ENCODE peak calls at places on chromosomes 13 and 19, in eight cellular contexts. W is RWPE1, R is cardiac muscle cell, S is Caco-2, J is osteoblast, Y is left lung, H is dorsolateral prefrontal cortex, O is ovary. M is an unnamed sample.

GRCh38 chr19:3108775-3109174 is 14.6 kb downstream of the GNA11 start:
- DNase-seq in W (no peak), R (peak; percentile 68), S (peak; percentile 70), J (peak; percentile 99), Y (no peak), H (no peak), O (peak; percentile 63), M (peak; percentile 92)

GRCh38 chr19:16461630-16462051 is 10.1 kb downstream of the EPS15L1 start:
- DNase-seq in W (no peak), R (no peak), S (no peak), J (no peak), Y (no peak), H (no peak), O (no peak), M (no peak)

GRCh38 chr13:95121516-95121915 is 179.7 kb downstream of the ABCC4 start:
- DNase-seq in W (no peak), R (no peak), S (no peak), J (no peak), Y (no peak), H (no peak), O (no peak), M (no peak)

GRCh38 chr13:38514575-38514974 is 164.9 kb downstream of the UFM1 start:
- DNase-seq in W (no peak), R (no peak), S (no peak), J (no peak), Y (no peak), H (no peak), O (no peak), M (no peak)

GRCh38 chr19:2770055-2771013 is 12.7 kb downstream of the SGTA start:
- DNase-seq in W (no peak), R (peak; percentile 77), S (no peak), J (no peak), Y (no peak), H (no peak), O (peak; percentile 71), M (no peak)

GRCh38 chr19:48372904-48373303 is 8.7 kb downstream of the SYNGR4 start:
- DNase-seq in W (no peak), R (no peak), S (no peak), J (no peak), Y (no peak), H (peak; percentile 74), O (no peak), M (no peak)

GRCh38 chr13:50124536-50125305 is 109.5 kb downstream of the KCNRG start:
- DNase-seq in W (peak; percentile 98), R (peak; percentile 98), S (peak; percentile 79), J (peak; percentile 92), Y (peak; percentile 98), H (peak; percentile 95), O (peak; percentile 98), M (peak; percentile 98)

GRCh38 chr19:31419871-31420430 is 70.7 kb upstream of the TSHZ3 start:
- DNase-seq in W (no peak), R (no peak), S (no peak), J (no peak), Y (no peak), H (no peak), O (no peak), M (no peak)

GRCh38 chr13:66887088-66887487 is 343.0 kb downstream of the PCDH9 start:
- DNase-seq in W (no peak), R (peak; percentile 65), S (no peak), J (no peak), Y (no peak), H (no peak), O (no peak), M (no peak)

GRCh38 chr13:102452831-102453230 is 51.0 kb upstream of the FGF14 start:
- DNase-seq in W (no peak), R (no peak), S (no peak), J (no peak), Y (no peak), H (no peak), O (no peak), M (no peak)

GRCh38 chr19:5503598-5503997 is 48.4 kb downstream of the ZNRF4 start:
- DNase-seq in W (no peak), R (no peak), S (no peak), J (peak; percentile 4), Y (no peak), H (no peak), O (no peak), M (no peak)

GRCh38 chr19:5501907-5502306 is 46.7 kb downstream of the ZNRF4 start:
- DNase-seq in W (no peak), R (no peak), S (no peak), J (no peak), Y (no peak), H (no peak), O (no peak), M (no peak)

GRCh38 chr19:5498817-5499535 is 43.8 kb downstream of the ZNRF4 start:
- DNase-seq in W (no peak), R (no peak), S (no peak), J (peak; percentile 52), Y (no peak), H (no peak), O (no peak), M (no peak)

GRCh38 chr19:5507056-5507624 is 51.9 kb downstream of the ZNRF4 start:
- DNase-seq in W (no peak), R (no peak), S (no peak), J (peak; percentile 39), Y (no peak), H (no peak), O (no peak), M (no peak)

DNA sequence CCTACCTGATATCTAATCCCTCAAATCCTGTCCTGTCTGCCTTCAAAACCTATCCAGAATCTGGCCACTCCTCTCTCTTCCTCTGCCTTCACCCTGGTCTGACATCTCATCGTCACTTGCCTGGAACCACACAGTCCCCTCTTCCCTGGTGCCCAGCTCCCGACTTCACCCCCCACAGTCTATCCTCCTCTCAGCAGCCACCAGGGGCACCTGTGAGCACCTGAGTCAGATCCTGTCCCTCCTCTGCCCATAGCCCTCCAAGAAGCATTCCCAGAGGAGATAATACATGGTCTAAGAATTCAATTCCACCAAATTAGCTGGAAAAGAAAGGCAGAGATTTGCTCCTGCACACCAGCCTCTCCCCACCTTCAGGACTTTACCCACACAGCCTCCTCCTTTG is 48.9 kb downstream of the ZNRF4 start:
- DNase-seq in W (no peak), R (no peak), S (peak; percentile 16), J (peak; percentile 30), Y (no peak), H (no peak), O (no peak), M (no peak)
- TF ChIP-seq CTCF in W (no peak), R (peak; percentile 12), S (no peak), J (no peak), Y (no peak), H (no peak), O (no peak), M (peak; percentile 22)

GRCh38 chr13:86725105-86725504 is 925.9 kb upstream of the SLITRK6 start:
- DNase-seq in W (no peak), R (no peak), S (no peak), J (no peak), Y (no peak), H (no peak), O (no peak), M (no peak)
- TF ChIP-seq CTCF in W (no peak), R (no peak), S (peak; percentile 21), J (no peak), Y (no peak), H (no peak), O (no peak), M (no peak)

GRCh38 chr19:29118384-29118783 is 94.6 kb downstream of the UQCRFS1 start:
- DNase-seq in W (no peak), R (peak; percentile 2), S (no peak), J (no peak), Y (no peak), H (no peak), O (no peak), M (no peak)

GRCh38 chr19:29119582-29119981 is 93.4 kb downstream of the UQCRFS1 start:
- DNase-seq in W (no peak), R (no peak), S (peak; percentile 11), J (no peak), Y (no peak), H (no peak), O (no peak), M (no peak)

GRCh38 chr19:29122185-29122584 is 90.8 kb downstream of the UQCRFS1 start:
- DNase-seq in W (no peak), R (no peak), S (no peak), J (no peak), Y (no peak), H (no peak), O (no peak), M (no peak)

GRCh38 chr19:29120471-29120870 is 92.5 kb downstream of the UQCRFS1 start:
- DNase-seq in W (no peak), R (no peak), S (no peak), J (no peak), Y (no peak), H (no peak), O (no peak), M (no peak)

GRCh38 chr19:29121684-29122083 is 91.3 kb downstream of the UQCRFS1 start:
- DNase-seq in W (no peak), R (peak; percentile 6), S (no peak), J (no peak), Y (no peak), H (no peak), O (no peak), M (no peak)
- TF ChIP-seq CTCF in W (no peak), R (peak; percentile 35), S (peak; percentile 15), J (peak; percentile 21), Y (no peak), H (peak; percentile 21), O (no peak), M (peak; percentile 35)

GRCh38 chr13:30681489-30682242 is 53.7 kb upstream of the ALOX5AP start:
- DNase-seq in W (no peak), R (peak; percentile 73), S (no peak), J (peak; percentile 54), Y (no peak), H (no peak), O (no peak), M (no peak)

GRCh38 chr13:30673669-30674521 is 56.2 kb downstream of the USPL1 start:
- DNase-seq in W (peak; percentile 86), R (peak; percentile 87), S (peak; percentile 95), J (peak; percentile 96), Y (peak; percentile 92), H (peak; percentile 86), O (peak; percentile 83), M (no peak)

GRCh38 chr13:30671271-30671815 is 53.6 kb downstream of the USPL1 start:
- DNase-seq in W (no peak), R (no peak), S (no peak), J (peak; percentile 55), Y (no peak), H (no peak), O (no peak), M (no peak)

GRCh38 chr13:30679483-30680330 is 55.6 kb upstream of the ALOX5AP start:
- DNase-seq in W (peak; percentile 26), R (peak; percentile 59), S (peak; percentile 44), J (peak; percentile 82), Y (no peak), H (no peak), O (no peak), M (no peak)

GRCh38 chr13:30676672-30677071 is 58.7 kb upstream of the ALOX5AP start:
- DNase-seq in W (no peak), R (peak; percentile 50), S (peak; percentile 20), J (peak; percentile 83), Y (no peak), H (no peak), O (no peak), M (no peak)
- TF ChIP-seq CTCF in W (peak; percentile 25), R (peak; percentile 49), S (no peak), J (peak; percentile 45), Y (no peak), H (peak; percentile 5), O (no peak), M (peak; percentile 73)

GRCh38 chr19:45717131-45717982 is 13.3 kb downstream of the FBXO46 start:
- DNase-seq in W (peak; percentile 98), R (peak; percentile 100), S (peak; percentile 99), J (peak; percentile 99), Y (peak; percentile 99), H (peak; percentile 99), O (peak; percentile 99), M (peak; percentile 99)
- TF ChIP-seq CTCF in W (no peak), R (peak; percentile 29), S (no peak), J (no peak), Y (no peak), H (peak; percentile 22), O (peak; percentile 28), M (peak; percentile 54)